ENCODE peak calls at places on chromosomes 12 and 14, in six cellular contexts. M, Q, V, O, P and Y are unnamed samples.

GRCh38 chr12:89927226-89927698 is 218.6 kb upstream of the ATP2B1 start:
- DNase-seq in O (no peak), M (no peak), V (peak; percentile 11), Q (no peak), P (no peak), Y (no peak)

GRCh38 chr12:106760184-106760531 is 14.3 kb upstream of the RIC8B start:
- DNase-seq in O (no peak), P (no peak), M (peak; percentile 55), V (peak; percentile 41), Q (no peak), Y (no peak)

GRCh38 chr12:54036620-54037359 is 3.9 kb downstream of the HOXC5 start:
- DNase-seq in O (peak; percentile 79), P (peak; percentile 70), Q (peak; percentile 57), V (no peak), M (no peak), Y (no peak)

GRCh38 chr12:84056-84455 is 17.5 kb downstream of the IQSEC3 start:
- DNase-seq in O (no peak), Q (no peak), M (no peak), P (peak; percentile 96), V (no peak), Y (no peak)

GRCh38 chr14:30225171-30225570 is 297.5 kb upstream of the PRKD1 start:
- DNase-seq in Q (no peak), M (no peak), P (no peak), O (no peak), V (no peak), Y (no peak)

GRCh38 chr14:105093426-105094192 is 28.4 kb upstream of the GPR132 start:
- DNase-seq in V (peak; percentile 53), Q (peak; percentile 98), O (peak; percentile 84), M (peak; percentile 89), P (peak; percentile 57), Y (no peak)

GRCh38 chr12:105382771-105383632 is 52.5 kb downstream of the C12orf75 start:
- DNase-seq in P (peak; percentile 60), O (peak; percentile 59), Q (peak; percentile 69), V (peak; percentile 52), M (no peak), Y (peak; percentile 25)

GRCh38 chr12:32893008-32893407 is 3.6 kb downstream of the PKP2 start:
- DNase-seq in M (no peak), P (no peak), Q (no peak), O (no peak), V (no peak), Y (no peak)

GRCh38 chr14:34301107-34301734 is 160.8 kb downstream of the SPTSSA start:
- DNase-seq in P (peak; percentile 44), V (peak; percentile 19), Q (peak; percentile 74), M (no peak), O (peak; percentile 33), Y (peak; percentile 4)

GRCh38 chr12:80056232-80056631 is 43.1 kb upstream of the OTOGL start:
- DNase-seq in P (no peak), O (no peak), M (no peak), Q (no peak), V (no peak), Y (no peak)

GRCh38 chr12:124684971-124685688 is 117.7 kb upstream of the NCOR2 start:
- DNase-seq in O (no peak), P (no peak), V (no peak), M (no peak), Q (no peak), Y (no peak)